ENCODE peak calls at places on chromosome 13, in eight cellular contexts. One of them, this sample, is unnamed.

GRCh38 chr13:75316427-75316826 is 165.5 kb downstream of the TBC1D4 start:
- DNase-seq in PC-3: peak
- DNase-seq in astrocyte of the spinal cord: no peak
- DNase-seq in dorsolateral prefrontal cortex: no peak
- DNase-seq in psoas muscle: no peak
- DNase-seq in endothelial cell of umbilical vein: peak
- DNase-seq in neural progenitor cell: no peak
- DNase-seq in A549: no peak
- DNase-seq in this sample: no peak

GRCh38 chr13:74450976-74451375 is 316.8 kb upstream of the KLF12 start:
- DNase-seq in psoas muscle: no peak
- DNase-seq in dorsolateral prefrontal cortex: no peak
- DNase-seq in PC-3: no peak
- DNase-seq in A549: no peak
- DNase-seq in astrocyte of the spinal cord: peak
- DNase-seq in endothelial cell of umbilical vein: no peak
- DNase-seq in neural progenitor cell: no peak
- DNase-seq in this sample: no peak

GRCh38 chr13:48571121-48571901 is 38.4 kb upstream of the RCBTB2 start:
- DNase-seq in A549: no peak
- DNase-seq in neural progenitor cell: no peak
- DNase-seq in psoas muscle: no peak
- DNase-seq in PC-3: no peak
- DNase-seq in dorsolateral prefrontal cortex: no peak
- DNase-seq in endothelial cell of umbilical vein: peak
- DNase-seq in astrocyte of the spinal cord: peak
- DNase-seq in this sample: no peak

GRCh38 chr13:20160346-20161274 is at the start of gene GJA3:
- DNase-seq in endothelial cell of umbilical vein: no peak
- DNase-seq in neural progenitor cell: peak
- DNase-seq in astrocyte of the spinal cord: no peak
- DNase-seq in PC-3: peak
- DNase-seq in A549: peak
- DNase-seq in psoas muscle: no peak
- DNase-seq in dorsolateral prefrontal cortex: no peak
- DNase-seq in this sample: no peak

GRCh38 chr13:25645681-25646080 is 273.9 kb downstream of the ATP8A2 start:
- DNase-seq in neural progenitor cell: no peak
- DNase-seq in dorsolateral prefrontal cortex: no peak
- DNase-seq in psoas muscle: no peak
- DNase-seq in PC-3: no peak
- DNase-seq in endothelial cell of umbilical vein: no peak
- DNase-seq in A549: no peak
- DNase-seq in astrocyte of the spinal cord: no peak
- DNase-seq in this sample: no peak

GRCh38 chr13:50527612-50528509 is 315.6 kb downstream of the DLEU7 start:
- DNase-seq in A549: no peak
- DNase-seq in neural progenitor cell: no peak
- DNase-seq in PC-3: no peak
- DNase-seq in astrocyte of the spinal cord: no peak
- DNase-seq in psoas muscle: no peak
- DNase-seq in endothelial cell of umbilical vein: no peak
- DNase-seq in dorsolateral prefrontal cortex: no peak
- DNase-seq in this sample: no peak

GRCh38 chr13:57673197-57673596 is 41.7 kb downstream of the PCDH17 start:
- DNase-seq in endothelial cell of umbilical vein: no peak
- DNase-seq in PC-3: no peak
- DNase-seq in dorsolateral prefrontal cortex: no peak
- DNase-seq in astrocyte of the spinal cord: no peak
- DNase-seq in A549: no peak
- DNase-seq in psoas muscle: no peak
- DNase-seq in neural progenitor cell: peak
- DNase-seq in this sample: peak

GRCh38 chr13:97435297-97435682 is 1.3 kb downstream of the RAP2A start:
- DNase-seq in neural progenitor cell: no peak
- DNase-seq in psoas muscle: no peak
- DNase-seq in endothelial cell of umbilical vein: no peak
- DNase-seq in astrocyte of the spinal cord: no peak
- DNase-seq in PC-3: no peak
- DNase-seq in A549: no peak
- DNase-seq in dorsolateral prefrontal cortex: no peak
- DNase-seq in this sample: no peak

GRCh38 chr13:53694814-53695533 is 666.4 kb downstream of the OLFM4 start:
- DNase-seq in A549: no peak
- DNase-seq in PC-3: no peak
- DNase-seq in dorsolateral prefrontal cortex: no peak
- DNase-seq in astrocyte of the spinal cord: no peak
- DNase-seq in neural progenitor cell: peak
- DNase-seq in endothelial cell of umbilical vein: no peak
- DNase-seq in psoas muscle: no peak
- DNase-seq in this sample: no peak

GRCh38 chr13:27018230-27018875 is 153.3 kb downstream of the USP12 start:
- DNase-seq in neural progenitor cell: no peak
- DNase-seq in PC-3: no peak
- DNase-seq in endothelial cell of umbilical vein: no peak
- DNase-seq in dorsolateral prefrontal cortex: peak
- DNase-seq in astrocyte of the spinal cord: no peak
- DNase-seq in A549: no peak
- DNase-seq in psoas muscle: no peak
- DNase-seq in this sample: no peak

GRCh38 chr13:110187501-110188161 is 119.3 kb downstream of the COL4A1 start:
- DNase-seq in astrocyte of the spinal cord: peak
- DNase-seq in neural progenitor cell: no peak
- DNase-seq in dorsolateral prefrontal cortex: no peak
- DNase-seq in A549: no peak
- DNase-seq in psoas muscle: no peak
- DNase-seq in PC-3: peak
- DNase-seq in endothelial cell of umbilical vein: peak
- DNase-seq in this sample: no peak

GRCh38 chr13:98143601-98144500 is 957 bp downstream of the FARP1 start:
- DNase-seq in endothelial cell of umbilical vein: peak
- DNase-seq in dorsolateral prefrontal cortex: no peak
- DNase-seq in A549: peak
- DNase-seq in neural progenitor cell: peak
- DNase-seq in astrocyte of the spinal cord: peak
- DNase-seq in psoas muscle: peak
- DNase-seq in PC-3: peak
- DNase-seq in this sample: no peak

GRCh38 chr13:27476943-27477681 is 26.7 kb upstream of the MTIF3 start:
- DNase-seq in PC-3: peak
- DNase-seq in psoas muscle: no peak
- DNase-seq in astrocyte of the spinal cord: peak
- DNase-seq in A549: peak
- DNase-seq in neural progenitor cell: no peak
- DNase-seq in dorsolateral prefrontal cortex: no peak
- DNase-seq in endothelial cell of umbilical vein: peak
- DNase-seq in this sample: no peak

GRCh38 chr13:114228176-114228575 is 6.5 kb upstream of the CDC16 start:
- DNase-seq in neural progenitor cell: no peak
- DNase-seq in endothelial cell of umbilical vein: no peak
- DNase-seq in dorsolateral prefrontal cortex: no peak
- DNase-seq in astrocyte of the spinal cord: no peak
- DNase-seq in psoas muscle: no peak
- DNase-seq in A549: no peak
- DNase-seq in PC-3: no peak
- DNase-seq in this sample: no peak

GRCh38 chr13:114229486-114229885 is 5.2 kb upstream of the CDC16 start:
- DNase-seq in endothelial cell of umbilical vein: no peak
- DNase-seq in A549: no peak
- DNase-seq in astrocyte of the spinal cord: no peak
- DNase-seq in PC-3: no peak
- DNase-seq in neural progenitor cell: peak
- DNase-seq in dorsolateral prefrontal cortex: no peak
- DNase-seq in psoas muscle: no peak
- DNase-seq in this sample: no peak

GRCh38 chr13:114231886-114232285 is 2.8 kb upstream of the CDC16 start:
- DNase-seq in astrocyte of the spinal cord: no peak
- DNase-seq in endothelial cell of umbilical vein: no peak
- DNase-seq in PC-3: no peak
- DNase-seq in A549: no peak
- DNase-seq in psoas muscle: no peak
- DNase-seq in dorsolateral prefrontal cortex: no peak
- DNase-seq in neural progenitor cell: no peak
- DNase-seq in this sample: no peak

GRCh38 chr13:114230575-114230974 is 4.1 kb upstream of the CDC16 start:
- DNase-seq in dorsolateral prefrontal cortex: no peak
- DNase-seq in endothelial cell of umbilical vein: no peak
- DNase-seq in astrocyte of the spinal cord: no peak
- DNase-seq in neural progenitor cell: no peak
- DNase-seq in A549: no peak
- DNase-seq in psoas muscle: no peak
- DNase-seq in PC-3: no peak
- DNase-seq in this sample: no peak

GRCh38 chr13:114230117-114230516 is 4.6 kb upstream of the CDC16 start:
- DNase-seq in A549: no peak
- DNase-seq in endothelial cell of umbilical vein: no peak
- DNase-seq in PC-3: no peak
- DNase-seq in dorsolateral prefrontal cortex: no peak
- DNase-seq in neural progenitor cell: no peak
- DNase-seq in astrocyte of the spinal cord: no peak
- DNase-seq in psoas muscle: no peak
- DNase-seq in this sample: no peak
- H3K4me3 ChIP-seq in A549: no peak
- H3K4me3 ChIP-seq in endothelial cell of umbilical vein: no peak
- H3K4me3 ChIP-seq in PC-3: no peak
- H3K4me3 ChIP-seq in dorsolateral prefrontal cortex: no peak
- H3K4me3 ChIP-seq in neural progenitor cell: no peak
- H3K4me3 ChIP-seq in astrocyte of the spinal cord: no peak
- H3K4me3 ChIP-seq in psoas muscle: no peak
- H3K4me3 ChIP-seq in this sample: no peak

GRCh38 chr13:67133476-67133875 is 96.7 kb downstream of the PCDH9 start:
- DNase-seq in astrocyte of the spinal cord: no peak
- DNase-seq in PC-3: no peak
- DNase-seq in A549: no peak
- DNase-seq in neural progenitor cell: no peak
- DNase-seq in dorsolateral prefrontal cortex: no peak
- DNase-seq in endothelial cell of umbilical vein: no peak
- DNase-seq in psoas muscle: no peak
- DNase-seq in this sample: no peak

GRCh38 chr13:67137044-67137735 is 92.9 kb downstream of the PCDH9 start:
- DNase-seq in A549: no peak
- DNase-seq in psoas muscle: no peak
- DNase-seq in dorsolateral prefrontal cortex: no peak
- DNase-seq in PC-3: no peak
- DNase-seq in endothelial cell of umbilical vein: no peak
- DNase-seq in neural progenitor cell: no peak
- DNase-seq in astrocyte of the spinal cord: peak
- DNase-seq in this sample: no peak

GRCh38 chr13:67136157-67136556 is 94.0 kb downstream of the PCDH9 start:
- DNase-seq in A549: no peak
- DNase-seq in neural progenitor cell: no peak
- DNase-seq in astrocyte of the spinal cord: no peak
- DNase-seq in endothelial cell of umbilical vein: no peak
- DNase-seq in psoas muscle: no peak
- DNase-seq in dorsolateral prefrontal cortex: no peak
- DNase-seq in PC-3: no peak
- DNase-seq in this sample: no peak

GRCh38 chr13:67135356-67135755 is 94.8 kb downstream of the PCDH9 start:
- DNase-seq in dorsolateral prefrontal cortex: no peak
- DNase-seq in astrocyte of the spinal cord: no peak
- DNase-seq in endothelial cell of umbilical vein: no peak
- DNase-seq in psoas muscle: no peak
- DNase-seq in A549: no peak
- DNase-seq in neural progenitor cell: no peak
- DNase-seq in PC-3: no peak
- DNase-seq in this sample: no peak

DNA sequence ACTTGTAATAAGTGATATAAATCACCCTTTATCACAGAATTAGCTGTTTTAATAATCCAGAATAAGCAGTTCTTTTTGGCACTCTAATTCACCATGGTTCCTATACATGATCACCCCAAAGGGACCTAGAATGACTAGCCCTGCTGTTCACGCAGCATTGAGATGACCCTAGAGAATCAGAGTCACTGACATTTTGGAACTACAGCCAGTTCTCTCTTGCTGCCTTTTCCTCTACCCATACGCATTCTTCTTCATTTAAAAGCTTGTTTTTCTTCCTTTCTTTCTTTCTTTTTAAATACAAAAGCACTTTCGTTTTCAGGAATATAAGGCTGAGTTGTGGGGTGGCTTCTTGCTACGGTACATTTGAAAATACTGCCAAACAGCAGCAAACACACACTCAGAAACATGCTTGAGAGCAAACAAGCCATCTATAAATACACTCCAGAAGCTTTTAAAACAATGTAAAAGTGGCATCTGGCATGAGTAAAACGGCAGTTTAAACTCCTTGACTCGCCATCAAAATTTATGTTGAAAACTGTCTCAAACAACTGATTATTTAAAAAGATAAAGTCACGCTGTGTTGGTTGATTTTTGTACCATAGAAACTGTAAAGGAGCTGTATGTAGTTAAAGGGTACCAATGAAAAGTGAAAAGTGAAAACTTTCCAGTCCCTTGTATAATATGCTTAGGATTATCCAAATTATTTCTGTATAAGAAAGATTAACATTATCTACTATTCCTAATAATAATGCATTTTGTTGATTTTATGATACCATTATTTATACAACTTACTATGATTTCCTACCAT is 95.6 kb downstream of the PCDH9 start:
- DNase-seq in astrocyte of the spinal cord: peak
- DNase-seq in A549: no peak
- DNase-seq in PC-3: no peak
- DNase-seq in dorsolateral prefrontal cortex: no peak
- DNase-seq in endothelial cell of umbilical vein: peak
- DNase-seq in psoas muscle: no peak
- DNase-seq in neural progenitor cell: no peak
- DNase-seq in this sample: no peak
- H3K4me3 ChIP-seq in astrocyte of the spinal cord: peak
- H3K4me3 ChIP-seq in A549: peak
- H3K4me3 ChIP-seq in PC-3: no peak
- H3K4me3 ChIP-seq in dorsolateral prefrontal cortex: peak
- H3K4me3 ChIP-seq in endothelial cell of umbilical vein: peak
- H3K4me3 ChIP-seq in psoas muscle: peak
- H3K4me3 ChIP-seq in neural progenitor cell: no peak
- H3K4me3 ChIP-seq in this sample: no peak

GRCh38 chr13:105428816-105429215 is 1106.6 kb downstream of the EFNB2 start:
- DNase-seq in neural progenitor cell: no peak
- DNase-seq in endothelial cell of umbilical vein: no peak
- DNase-seq in dorsolateral prefrontal cortex: no peak
- DNase-seq in astrocyte of the spinal cord: peak
- DNase-seq in psoas muscle: no peak
- DNase-seq in PC-3: no peak
- DNase-seq in A549: no peak
- DNase-seq in this sample: no peak
- H3K4me3 ChIP-seq in neural progenitor cell: no peak
- H3K4me3 ChIP-seq in endothelial cell of umbilical vein: no peak
- H3K4me3 ChIP-seq in dorsolateral prefrontal cortex: no peak
- H3K4me3 ChIP-seq in astrocyte of the spinal cord: no peak
- H3K4me3 ChIP-seq in psoas muscle: no peak
- H3K4me3 ChIP-seq in PC-3: no peak
- H3K4me3 ChIP-seq in A549: no peak
- H3K4me3 ChIP-seq in this sample: no peak

DNA sequence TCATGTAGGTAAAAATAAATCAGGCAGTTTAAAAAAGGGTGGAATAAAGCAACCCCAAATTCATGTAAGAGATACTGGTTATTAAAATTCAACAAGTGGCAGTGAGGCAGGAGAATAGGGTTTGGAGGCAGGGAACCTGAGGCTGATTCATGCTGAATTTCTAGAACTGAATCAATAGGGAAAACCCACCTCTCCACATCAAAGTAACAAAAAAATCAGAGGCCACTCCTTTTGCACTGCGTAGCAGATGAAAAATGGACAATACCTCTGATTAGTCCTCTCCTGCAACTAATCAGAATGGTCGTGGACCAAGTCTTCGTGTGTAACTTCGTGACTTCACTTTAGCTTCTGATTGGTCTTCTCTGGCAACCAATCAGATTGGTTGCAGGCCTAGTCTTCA is 1548.5 kb upstream of the SLC10A2 start:
- DNase-seq in psoas muscle: no peak
- DNase-seq in astrocyte of the spinal cord: no peak
- DNase-seq in endothelial cell of umbilical vein: no peak
- DNase-seq in PC-3: no peak
- DNase-seq in dorsolateral prefrontal cortex: no peak
- DNase-seq in neural progenitor cell: no peak
- DNase-seq in A549: no peak
- DNase-seq in this sample: no peak
- H3K4me3 ChIP-seq in psoas muscle: no peak
- H3K4me3 ChIP-seq in astrocyte of the spinal cord: no peak
- H3K4me3 ChIP-seq in endothelial cell of umbilical vein: no peak
- H3K4me3 ChIP-seq in PC-3: no peak
- H3K4me3 ChIP-seq in dorsolateral prefrontal cortex: no peak
- H3K4me3 ChIP-seq in neural progenitor cell: no peak
- H3K4me3 ChIP-seq in A549: no peak
- H3K4me3 ChIP-seq in this sample: no peak

This sample was measured in NT2/D1.